ENCODE peak calls at places on chromosomes 6 and 20, in five cellular contexts. A, B, C, N and P are unnamed samples.

GRCh38 chr6:158213925-158214674 is 46.0 kb downstream of the GTF2H5 start:
- DNase-seq in A (peak; percentile 75), B (peak; percentile 56), C (peak; percentile 23), N (no peak), P (peak; percentile 62)

GRCh38 chr20:15637971-15638754 is 935.1 kb downstream of the KIF16B start:
- DNase-seq in A (no peak), B (no peak), C (no peak), N (no peak), P (peak; percentile 55)

GRCh38 chr6:40586800-40587201 is 363 bp downstream of the LRFN2 start:
- DNase-seq in A (no peak), B (no peak), C (no peak), N (peak; percentile 52), P (no peak)

GRCh38 chr20:23096986-23097520 is 10.9 kb upstream of the CD93 start:
- DNase-seq in A (no peak), B (no peak), C (no peak), N (no peak), P (no peak)

GRCh38 chr6:64415936-64416335 is 780.3 kb downstream of the PHF3 start:
- DNase-seq in A (no peak), B (no peak), C (no peak), N (no peak), P (no peak)

GRCh38 chr6:73452107-73452461 is at the start of gene CGAS:
- DNase-seq in A (no peak), B (no peak), C (no peak), N (no peak), P (no peak)

GRCh38 chr20:19252670-19253120 is 40.3 kb downstream of the SLC24A3 start:
- DNase-seq in A (no peak), B (no peak), C (no peak), N (peak; percentile 22), P (no peak)

GRCh38 chr20:39117486-39117885 is 155.3 kb downstream of the DHX35 start:
- DNase-seq in A (peak; percentile 88), B (no peak), C (no peak), N (no peak), P (no peak)

GRCh38 chr20:46010491-46011405 is 2.0 kb downstream of the MMP9 start:
- DNase-seq in A (no peak), B (no peak), C (no peak), N (no peak), P (no peak)

GRCh38 chr6:144411506-144412165 is 126.5 kb downstream of the UTRN start:
- DNase-seq in A (no peak), B (no peak), C (no peak), N (no peak), P (no peak)

DNA sequence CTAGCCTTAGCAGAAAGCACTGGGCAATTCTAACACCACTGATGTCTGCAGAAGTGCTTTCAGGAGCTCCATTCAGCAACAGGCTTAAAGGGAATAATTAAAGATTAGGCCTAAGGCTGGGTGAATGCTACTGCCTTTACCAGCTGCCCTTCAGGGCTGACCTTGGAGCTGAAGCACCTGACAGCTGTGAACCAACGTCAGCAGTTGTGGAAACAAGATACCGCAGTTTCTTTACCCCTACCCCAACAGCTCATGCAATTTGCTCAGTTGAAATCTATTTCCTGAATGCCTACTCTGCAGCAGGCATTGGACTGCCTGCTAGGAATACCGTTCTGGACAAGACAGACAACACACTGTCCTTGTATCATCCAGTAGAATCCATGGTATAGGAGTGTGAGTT is 51.5 kb upstream of the ADTRP start:
- DNase-seq in A (no peak), B (no peak), C (no peak), N (no peak), P (no peak)
- TF ChIP-seq ZNF274 in A (no peak), B (no peak), C (no peak), N (no peak), P (no peak)

DNA sequence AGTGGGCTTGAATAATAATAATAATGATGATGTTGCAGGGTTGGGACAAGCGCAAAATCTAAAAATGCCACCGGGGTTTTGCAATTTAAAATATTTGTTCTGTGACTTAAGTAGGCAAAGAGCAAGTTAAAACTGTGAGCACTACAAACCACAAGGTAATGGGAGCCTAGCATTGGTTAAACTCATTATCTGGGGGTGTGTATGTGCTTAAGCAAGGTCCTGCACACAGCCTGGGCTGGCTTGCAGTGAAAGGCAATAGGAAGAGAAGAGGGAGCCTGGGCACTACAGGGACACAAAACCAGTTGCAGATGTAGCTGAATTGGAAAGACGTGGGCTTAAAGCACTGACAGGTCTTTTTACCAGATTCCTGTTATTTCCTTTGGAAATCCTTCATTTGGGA is 11.7 kb downstream of the SIM1 start:
- DNase-seq in A (no peak), B (no peak), C (no peak), N (no peak), P (no peak)
- TF ChIP-seq ZNF274 in A (no peak), B (no peak), C (no peak), N (no peak), P (no peak)

GRCh38 chr6:37083243-37084138 is 78.0 kb downstream of the FGD2 start:
- DNase-seq in A (no peak), B (peak; percentile 90), C (no peak), N (no peak), P (no peak)
- TF ChIP-seq ZNF274 in A (no peak), B (no peak), C (no peak), N (no peak), P (no peak)

GRCh38 chr6:168905451-168906090 is 348.1 kb downstream of the THBS2 start:
- DNase-seq in A (no peak), B (no peak), C (no peak), N (no peak), P (no peak)
- TF ChIP-seq ZNF274 in A (no peak), B (no peak), C (no peak), N (no peak), P (no peak)

GRCh38 chr6:56637640-56638039 is 5.0 kb downstream of the DST start:
- DNase-seq in A (peak; percentile 49), B (no peak), C (peak; percentile 7), N (no peak), P (peak; percentile 28)
- TF ChIP-seq ZNF274 in A (no peak), B (no peak), C (no peak), N (no peak), P (no peak)